ENCODE peak calls at places on chromosomes 3 and 15, in ten cellular contexts. L is tibial nerve; C is GM23338; X is testis; A is pancreas; E is GM23248; D is neural progenitor cell; R is CD8-positive, alpha-beta memory T cell; J is A549; S is cardiac muscle cell. O is an unnamed sample. For H3K4me1, the result is how much of the 10 kb centered on the place peaks cover.

GRCh38 chr3:66492672-66493071 is 8.2 kb downstream of the LRIG1 start:
- DNase-seq in L (no peak), C (no peak), X (no peak), A (peak), E (no peak), D (no peak), R (no peak), J (no peak), S (no peak), O (no peak)

GRCh38 chr3:126208618-126209256 is 28.4 kb upstream of the ALDH1L1 start:
- DNase-seq in L (peak), C (no peak), X (peak), A (peak), E (peak), D (no peak), R (no peak), J (peak), S (peak), O (peak)

GRCh38 chr3:193744048-193744821 is 151.2 kb downstream of the OPA1 start:
- DNase-seq in L (no peak), C (peak), X (no peak), A (peak), E (no peak), D (no peak), R (no peak), J (peak), S (peak), O (no peak)

GRCh38 chr15:81311834-81312459 is 12.0 kb downstream of the STARD5 start:
- DNase-seq in L (no peak), C (no peak), X (no peak), A (no peak), E (peak), D (no peak), R (no peak), J (no peak), S (no peak), O (no peak)

GRCh38 chr3:71208273-71209095 is 375.0 kb downstream of the FOXP1 start:
- DNase-seq in L (no peak), C (no peak), X (no peak), A (peak), E (no peak), D (no peak), R (no peak), J (peak), S (peak), O (no peak)

GRCh38 chr15:70355275-70355795 is 257.6 kb upstream of the TLE3 start:
- DNase-seq in L (no peak), C (no peak), X (no peak), A (no peak), E (no peak), D (no peak), R (no peak), J (no peak), S (no peak), O (no peak)

GRCh38 chr15:25176991-25177954 is 222.5 kb downstream of the SNRPN start:
- DNase-seq in L (peak), C (no peak), X (peak), A (no peak), E (no peak), D (no peak), R (no peak), J (no peak), S (no peak), O (peak)

GRCh38 chr3:127442551-127442950 is 148.0 kb downstream of the TPRA1 start:
- DNase-seq in L (no peak), C (no peak), X (no peak), A (no peak), E (no peak), D (no peak), R (no peak), J (no peak), S (no peak), O (no peak)

GRCh38 chr3:141556034-141556433 is 69.2 kb downstream of the RASA2 start:
- DNase-seq in L (no peak), C (no peak), X (no peak), A (no peak), E (peak), D (no peak), R (no peak), J (no peak), S (peak), O (no peak)

GRCh38 chr3:125134952-125135351 is 77.6 kb downstream of the SLC12A8 start:
- DNase-seq in L (no peak), C (no peak), X (no peak), A (no peak), E (no peak), D (no peak), R (no peak), J (no peak), S (no peak), O (no peak)

GRCh38 chr3:20680990-20681628 is 495.1 kb upstream of the SGO1 start:
- DNase-seq in L (no peak), C (no peak), X (no peak), A (no peak), E (no peak), D (no peak), R (no peak), J (no peak), S (no peak), O (no peak)

GRCh38 chr3:143352850-143353550 is 233.4 kb downstream of the CHST2 start:
- DNase-seq in L (no peak), C (no peak), X (no peak), A (no peak), E (no peak), D (peak), R (no peak), J (no peak), S (no peak), O (no peak)

GRCh38 chr3:127458698-127459097 is 131.8 kb downstream of the TPRA1 start:
- DNase-seq in L (no peak), C (peak), X (peak), A (no peak), E (peak), D (peak), R (no peak), J (no peak), S (peak), O (no peak)

GRCh38 chr3:139558351-139559170 is 19.0 kb upstream of the RBP1 start:
- DNase-seq in L (no peak), C (peak), X (no peak), A (no peak), E (no peak), D (no peak), R (no peak), J (no peak), S (no peak), O (no peak)

GRCh38 chr15:23038741-23039150 is 623 bp downstream of the TUBGCP5 start:
- DNase-seq in L (no peak), C (no peak), X (no peak), A (no peak), E (peak), D (no peak), R (no peak), J (peak), S (no peak), O (no peak)

GRCh38 chr3:108887777-108888176 is 65.2 kb downstream of the TRAT1 start:
- DNase-seq in L (no peak), C (peak), X (no peak), A (no peak), E (no peak), D (no peak), R (no peak), J (no peak), S (no peak), O (no peak)

GRCh38 chr3:193790086-193790990 is 197.3 kb downstream of the OPA1 start:
- DNase-seq in L (no peak), C (no peak), X (no peak), A (peak), E (no peak), D (no peak), R (no peak), J (no peak), S (no peak), O (no peak)

GRCh38 chr15:73540161-73540560 is 93.0 kb downstream of the NPTN start:
- DNase-seq in L (no peak), C (no peak), X (no peak), A (no peak), E (peak), D (no peak), R (no peak), J (peak), S (peak), O (no peak)

GRCh38 chr15:90336705-90337141 is 15.4 kb upstream of the ZNF774 start:
- DNase-seq in L (no peak), C (no peak), X (peak), A (no peak), E (peak), D (no peak), R (no peak), J (no peak), S (no peak), O (no peak)

GRCh38 chr3:184685646-184686045 is 26.2 kb downstream of the MAGEF1 start:
- DNase-seq in L (no peak), C (peak), X (no peak), A (no peak), E (no peak), D (peak), R (no peak), J (no peak), S (no peak), O (no peak)

GRCh38 chr15:84790676-84791075 is 26.5 kb upstream of the ALPK3 start:
- DNase-seq in L (no peak), C (no peak), X (no peak), A (no peak), E (no peak), D (no peak), R (no peak), J (no peak), S (no peak), O (no peak)

GRCh38 chr15:90529369-90530249 is at the start of gene CRTC3:
- DNase-seq in L (no peak), C (peak), X (peak), A (peak), E (peak), D (peak), R (peak), J (peak), S (peak), O (peak)

GRCh38 chr15:81312790-81313543 is 11.0 kb downstream of the STARD5 start:
- DNase-seq in L (peak), C (no peak), X (peak), A (peak), E (peak), D (no peak), R (no peak), J (peak), S (peak), O (peak)

GRCh38 chr3:25428003-25428861 is at the start of gene RARB:
- DNase-seq in L (peak), C (peak), X (peak), A (peak), E (peak), D (peak), R (no peak), J (peak), S (peak), O (peak)

GRCh38 chr3:44506961-44507360 is 29.5 kb upstream of the ZNF445 start:
- DNase-seq in L (no peak), C (peak), X (no peak), A (no peak), E (no peak), D (no peak), R (no peak), J (no peak), S (no peak), O (no peak)

GRCh38 chr3:17865626-17866025 is 123.2 kb upstream of the TBC1D5 start:
- DNase-seq in L (no peak), C (no peak), X (no peak), A (no peak), E (no peak), D (no peak), R (no peak), J (no peak), S (no peak), O (no peak)

GRCh38 chr3:68234118-68234780 is 579.8 kb upstream of the SUCLG2 start:
- DNase-seq in L (no peak), C (no peak), X (no peak), A (no peak), E (no peak), D (no peak), R (no peak), J (no peak), S (no peak), O (no peak)

GRCh38 chr3:120170223-120170622 is 76.0 kb upstream of the GSK3B start:
- DNase-seq in L (no peak), C (no peak), X (no peak), A (no peak), E (peak), D (no peak), R (no peak), J (peak), S (no peak), O (no peak)

GRCh38 chr15:91132079-91132478 is 32.0 kb downstream of the SV2B start:
- DNase-seq in L (no peak), C (no peak), X (no peak), A (no peak), E (no peak), D (no peak), R (no peak), J (no peak), S (no peak), O (no peak)

GRCh38 chr3:196518999-196519737 is 4.0 kb upstream of the SMCO1 start:
- DNase-seq in L (peak), C (peak), X (peak), A (peak), E (peak), D (peak), R (peak), J (no peak), S (peak), O (peak)

GRCh38 chr15:86183765-86184491 is 104.3 kb downstream of the AGBL1 start:
- DNase-seq in L (no peak), C (no peak), X (no peak), A (no peak), E (no peak), D (peak), R (no peak), J (no peak), S (no peak), O (peak)

GRCh38 chr3:115912372-115912771 is 289.1 kb downstream of the GAP43 start:
- DNase-seq in L (peak), C (no peak), X (peak), A (no peak), E (peak), D (no peak), R (no peak), J (no peak), S (peak), O (peak)

GRCh38 chr3:36597422-36597821 is 166.9 kb downstream of the DCLK3 start:
- DNase-seq in L (no peak), C (no peak), X (no peak), A (no peak), E (peak), D (peak), R (no peak), J (peak), S (peak), O (no peak)

GRCh38 chr15:89656116-89656815 is 999 bp upstream of the KIF7 start:
- DNase-seq in L (no peak), C (no peak), X (no peak), A (no peak), E (peak), D (no peak), R (no peak), J (no peak), S (no peak), O (no peak)

GRCh38 chr3:156682491-156682890 is 8.1 kb downstream of the TIPARP start:
- DNase-seq in L (no peak), C (no peak), X (no peak), A (no peak), E (peak), D (no peak), R (no peak), J (no peak), S (no peak), O (no peak)

GRCh38 chr3:156687023-156687422 is 12.6 kb downstream of the TIPARP start:
- DNase-seq in L (no peak), C (no peak), X (no peak), A (no peak), E (peak), D (no peak), R (no peak), J (no peak), S (no peak), O (no peak)

GRCh38 chr3:156682963-156683362 is 8.6 kb downstream of the TIPARP start:
- DNase-seq in L (no peak), C (no peak), X (no peak), A (no peak), E (no peak), D (no peak), R (no peak), J (no peak), S (no peak), O (no peak)

GRCh38 chr3:156685752-156686151 is 11.4 kb downstream of the TIPARP start:
- DNase-seq in L (no peak), C (no peak), X (no peak), A (no peak), E (no peak), D (no peak), R (no peak), J (no peak), S (no peak), O (no peak)

GRCh38 chr3:156685198-156685597 is 10.8 kb downstream of the TIPARP start:
- DNase-seq in L (no peak), C (no peak), X (no peak), A (no peak), E (peak), D (peak), R (no peak), J (no peak), S (peak), O (no peak)
- H3K4me1 ChIP-seq in L (half or more), C (under half), X (under half), A (half or more), E (half or more), D (under half), R (half or more), J (half or more), S (half or more), O (half or more)

DNA sequence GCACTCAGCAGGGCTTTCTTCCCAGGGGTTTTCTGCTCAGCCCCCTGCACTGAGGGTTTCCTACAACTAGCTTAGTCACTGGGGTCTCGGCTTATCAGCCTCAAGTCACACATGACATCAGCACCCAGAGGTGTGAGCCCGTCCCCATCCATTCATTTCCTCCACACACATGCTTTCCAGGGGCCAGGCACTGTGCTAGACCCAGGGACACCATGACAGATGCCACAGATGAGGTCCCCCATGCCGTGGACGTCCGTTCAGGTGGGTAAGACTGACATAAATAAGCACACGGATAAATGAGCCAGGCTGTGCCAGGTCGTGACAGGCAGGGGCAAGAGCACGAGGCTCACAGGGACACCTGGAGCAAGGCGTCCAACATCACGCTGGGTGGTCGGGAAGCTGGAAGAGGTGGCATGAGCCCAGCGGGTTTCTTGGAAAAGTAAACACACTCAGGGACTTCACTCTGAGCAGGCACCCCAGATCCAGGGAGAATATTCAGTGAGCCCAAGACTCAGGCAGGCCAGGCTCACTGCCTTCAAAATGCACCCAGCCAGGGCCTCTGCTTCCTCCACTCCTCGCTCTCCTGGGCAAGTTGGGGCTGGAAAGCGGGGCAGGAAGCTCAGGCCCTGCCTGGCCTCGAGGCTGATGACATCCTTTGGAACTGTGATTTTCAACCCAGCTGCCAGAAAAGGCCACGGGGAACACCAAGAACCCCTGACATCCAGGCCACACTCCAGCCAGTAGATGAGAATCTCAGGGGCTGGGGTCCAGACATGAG is 139.3 kb downstream of the CHSY1 start:
- DNase-seq in L (no peak), C (no peak), X (no peak), A (no peak), E (no peak), D (no peak), R (no peak), J (no peak), S (no peak), O (no peak)
- H3K27ac ChIP-seq in L (no peak), C (no peak), X (no peak), A (no peak), E (no peak), D (no peak), R (no peak), J (no peak), S (no peak), O (no peak)

GRCh38 chr15:51341366-51342248 is at the start of gene GLDN:
- DNase-seq in L (no peak), C (peak), X (no peak), A (no peak), E (peak), D (peak), R (no peak), J (no peak), S (peak), O (peak)

GRCh38 chr15:51338496-51338895 is at the start of gene CYP19A1:
- DNase-seq in L (no peak), C (peak), X (no peak), A (no peak), E (no peak), D (no peak), R (no peak), J (no peak), S (no peak), O (no peak)

GRCh38 chr15:51343466-51343865 is 2.0 kb downstream of the GLDN start:
- DNase-seq in L (no peak), C (no peak), X (no peak), A (no peak), E (no peak), D (no peak), R (no peak), J (no peak), S (no peak), O (no peak)

GRCh38 chr15:51342249-51342999 is 969 bp downstream of the GLDN start:
- DNase-seq in L (peak), C (peak), X (no peak), A (no peak), E (peak), D (peak), R (no peak), J (no peak), S (no peak), O (peak)
- H3K4me3 ChIP-seq in L (peak), C (peak), X (peak), A (no peak), E (peak), D (peak), R (no peak), J (peak), S (peak), O (peak)

GRCh38 chr15:101201411-101202174 is 50.3 kb downstream of the CHSY1 start:
- DNase-seq in L (peak), C (peak), X (peak), A (peak), E (peak), D (peak), R (no peak), J (peak), S (peak), O (peak)
- H3K4me1 ChIP-seq in L (half or more), C (under half), X (half or more), A (under half), E (half or more), D (under half), R (under half), J (under half), S (under half), O (under half)

GRCh38 chr15:95208988-95209387 is 977.6 kb downstream of the MCTP2 start:
- DNase-seq in L (no peak), C (no peak), X (no peak), A (no peak), E (peak), D (no peak), R (no peak), J (no peak), S (peak), O (no peak)
- H3K27ac ChIP-seq in L (no peak), C (no peak), X (no peak), A (no peak), E (no peak), D (no peak), R (no peak), J (no peak), S (no peak), O (no peak)

GRCh38 chr15:48285329-48286214 is 45.7 kb upstream of the DUT start:
- DNase-seq in L (peak), C (peak), X (peak), A (peak), E (peak), D (peak), R (peak), J (peak), S (peak), O (no peak)
- H3K4me3 ChIP-seq in L (peak), C (no peak), X (no peak), A (no peak), E (peak), D (no peak), R (no peak), J (peak), S (no peak), O (peak)